ENCODE peak calls at places on chromosomes 3 and 15, in eight cellular contexts. Y is transverse colon, F is breast epithelium, H is stomach, S is fibroblast of lung, B is PC-9, W is tibial artery, K is MM.1S. P is an unnamed sample.
A peak's percentile ranks its signal among the peaks of the same experiment; 100 is the strongest.

GRCh38 chr3:124201786-124202185 is 209.9 kb upstream of the ROPN1 start:
- DNase-seq in H (no peak), K (no peak), F (no peak), B (no peak), W (no peak), S (no peak), Y (peak; percentile 10), P (no peak)

GRCh38 chr15:63915888-63916731 is 82.4 kb upstream of the HERC1 start:
- DNase-seq in B (no peak), H (no peak), K (no peak), S (peak; percentile 45), W (no peak), Y (no peak), F (no peak), P (no peak)

GRCh38 chr15:90362936-90363212 is 10.8 kb downstream of the ZNF774 start:
- DNase-seq in H (no peak), B (peak; percentile 71), F (no peak), Y (no peak), W (peak; percentile 42), S (peak; percentile 90), K (no peak), P (peak; percentile 52)

GRCh38 chr3:172298247-172298646 is 150.0 kb downstream of the GHSR start:
- DNase-seq in F (no peak), S (no peak), W (no peak), H (no peak), B (no peak), Y (no peak), K (no peak), P (no peak)

GRCh38 chr15:64800476-64800875 is 25.0 kb downstream of the PIF1 start:
- DNase-seq in F (no peak), Y (no peak), S (no peak), H (no peak), B (no peak), K (no peak), W (no peak), P (no peak)

GRCh38 chr3:86245360-86245759 is 745.6 kb downstream of the VGLL3 start:
- DNase-seq in W (no peak), Y (no peak), S (peak; percentile 19), B (no peak), F (no peak), K (peak; percentile 27), H (no peak), P (no peak)

GRCh38 chr3:161266731-161267150 is 45.6 kb downstream of the NMD3 start:
- DNase-seq in W (no peak), H (no peak), F (no peak), S (peak; percentile 76), B (peak; percentile 74), K (no peak), Y (no peak), P (peak; percentile 74)

GRCh38 chr3:38689774-38690173 is 40.3 kb upstream of the SCN5A start:
- DNase-seq in K (no peak), F (no peak), W (no peak), Y (no peak), H (no peak), S (peak; percentile 12), B (no peak), P (no peak)

GRCh38 chr3:138971766-138972320 is 24.8 kb downstream of the FOXL2NB start:
- DNase-seq in F (no peak), S (no peak), W (no peak), H (no peak), K (no peak), Y (no peak), B (no peak), P (no peak)

GRCh38 chr3:183275418-183275817 is 22.4 kb downstream of the B3GNT5 start:
- DNase-seq in F (no peak), W (no peak), H (no peak), S (peak; percentile 96), B (peak; percentile 82), Y (no peak), K (peak; percentile 41), P (no peak)

GRCh38 chr3:81468385-81468784 is 293.1 kb downstream of the GBE1 start:
- DNase-seq in B (no peak), K (no peak), H (no peak), S (no peak), F (no peak), W (no peak), Y (peak; percentile 34), P (no peak)

GRCh38 chr3:128488636-128488994 is 4.4 kb downstream of the GATA2 start:
- DNase-seq in B (no peak), K (no peak), W (no peak), Y (no peak), S (no peak), H (no peak), F (no peak), P (no peak)

GRCh38 chr3:17258823-17259436 is 374.2 kb downstream of the PLCL2 start:
- DNase-seq in F (no peak), Y (no peak), K (peak; percentile 58), W (no peak), H (no peak), S (peak; percentile 55), B (no peak), P (no peak)

GRCh38 chr3:176521531-176522175 is 675.6 kb downstream of the TBL1XR1 start:
- DNase-seq in S (peak; percentile 9), H (no peak), F (no peak), K (no peak), Y (no peak), W (no peak), B (no peak), P (peak; percentile 31)

GRCh38 chr3:135337176-135337575 is 542.1 kb downstream of the EPHB1 start:
- DNase-seq in H (no peak), Y (no peak), F (no peak), S (no peak), W (no peak), B (no peak), K (no peak), P (no peak)

GRCh38 chr3:72086712-72087093 is 301.8 kb upstream of the PROK2 start:
- DNase-seq in S (no peak), W (no peak), K (no peak), H (no peak), Y (no peak), F (no peak), B (no peak), P (no peak)

GRCh38 chr3:123286308-123287023 is 84.7 kb downstream of the SEC22A start:
- DNase-seq in S (peak; percentile 71), H (no peak), Y (peak; percentile 21), K (peak; percentile 53), B (peak; percentile 55), F (no peak), W (no peak), P (no peak)

DNA sequence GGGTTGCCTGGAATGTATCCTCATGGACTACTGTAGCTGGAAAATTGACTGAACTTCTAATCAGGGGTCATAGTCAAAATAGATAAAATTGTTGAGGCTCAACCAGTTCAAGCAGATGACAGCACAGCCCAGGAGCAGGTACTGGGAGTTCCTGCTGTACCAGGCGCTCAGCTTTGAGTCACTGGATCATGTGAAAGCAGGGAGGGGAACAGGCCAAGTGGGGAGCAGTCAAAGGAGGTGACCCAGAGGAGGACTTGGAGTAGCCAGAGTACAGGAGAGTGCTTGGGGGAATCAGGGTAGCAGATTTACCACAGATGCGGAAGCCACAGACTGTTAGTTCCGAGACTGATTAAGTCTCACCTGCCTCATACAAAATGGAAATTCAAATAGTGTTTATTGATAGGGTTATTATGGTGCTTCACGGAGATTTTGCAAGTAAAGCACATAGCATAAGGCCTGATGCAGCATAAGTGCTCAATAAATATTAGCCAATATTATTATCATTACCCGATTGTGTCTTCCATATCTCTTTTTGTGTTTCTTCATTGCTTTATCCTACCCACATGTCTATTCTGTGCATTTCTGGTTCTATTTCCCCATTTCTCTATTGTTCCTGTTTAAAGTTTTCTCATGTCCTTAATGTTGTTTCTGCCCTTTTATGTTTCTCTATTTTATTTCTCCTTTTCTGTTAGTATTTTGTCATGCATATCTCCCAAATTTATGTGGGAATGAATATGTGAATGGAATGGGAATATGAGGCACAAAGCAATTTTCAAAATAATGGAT is 369.2 kb upstream of the MCTP2 start:
- DNase-seq in S (no peak), Y (peak; percentile 11), K (no peak), W (peak; percentile 29), H (no peak), B (no peak), F (no peak), P (no peak)
- H3K4me3 ChIP-seq in S (no peak overlapping the region), Y (no peak overlapping the region), K (no peak overlapping the region), W (no peak overlapping the region), H (no peak overlapping the region), B (no peak overlapping the region), F (no peak overlapping the region), P (no peak overlapping the region)

GRCh38 chr3:193788189-193788946 is 195.4 kb downstream of the OPA1 start:
- DNase-seq in S (peak; percentile 69), W (peak; percentile 52), K (peak; percentile 77), F (no peak), B (no peak), Y (peak; percentile 54), H (peak; percentile 65), P (no peak)
- TF ChIP-seq CTCF in S (peak; percentile 74), W (peak; percentile 71), K (peak; percentile 94), F (peak; percentile 64), B (peak; percentile 43), Y (peak; percentile 84), H (no peak), P (peak; percentile 75)

GRCh38 chr15:67571643-67572415 is 29.3 kb downstream of the MAP2K5 start:
- DNase-seq in K (no peak), W (no peak), S (no peak), F (no peak), B (no peak), H (no peak), Y (peak; percentile 55), P (no peak)

GRCh38 chr15:67564590-67565345 is 22.3 kb downstream of the MAP2K5 start:
- DNase-seq in H (no peak), W (no peak), F (no peak), B (no peak), S (no peak), Y (no peak), K (peak; percentile 34), P (no peak)

GRCh38 chr15:67570875-67571642 is 28.6 kb downstream of the MAP2K5 start:
- DNase-seq in K (no peak), Y (no peak), S (no peak), B (no peak), H (no peak), W (no peak), F (no peak), P (no peak)

GRCh38 chr15:67573194-67573593 is 30.7 kb downstream of the MAP2K5 start:
- DNase-seq in H (no peak), S (no peak), W (no peak), K (no peak), F (no peak), Y (no peak), B (no peak), P (no peak)

GRCh38 chr15:67569668-67570067 is 27.2 kb downstream of the MAP2K5 start:
- DNase-seq in K (no peak), W (no peak), S (no peak), H (no peak), F (no peak), B (no peak), Y (no peak), P (no peak)
- H3K27me3 ChIP-seq in K (no peaks in the 10 kb centered on the region), W (no peaks in the 10 kb centered on the region), S (no peaks in the 10 kb centered on the region), H (no peaks in the 10 kb centered on the region), F (no peaks in the 10 kb centered on the region), B (no peaks in the 10 kb centered on the region), Y (no peaks in the 10 kb centered on the region), P (no peaks in the 10 kb centered on the region)

DNA sequence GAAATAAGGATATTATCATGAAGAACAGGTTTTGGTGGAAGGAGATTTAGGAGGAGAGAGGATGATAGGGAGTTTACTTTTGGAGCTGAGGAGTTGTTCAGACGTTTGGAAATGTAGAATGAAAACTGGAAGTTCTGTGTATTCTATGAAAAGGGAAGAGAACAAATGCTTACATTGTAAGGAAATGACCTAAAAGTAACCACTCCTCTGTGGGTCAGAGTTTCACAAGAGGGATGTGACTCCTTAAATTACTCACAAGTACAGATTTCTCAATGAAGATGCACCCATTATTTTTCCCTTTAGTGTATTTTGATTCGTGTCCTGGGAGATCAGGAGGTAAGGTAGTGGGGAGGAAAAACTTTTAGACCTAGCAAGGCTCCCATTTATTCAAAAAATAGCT is 4.0 kb downstream of the RNF13 start:
- DNase-seq in Y (no peak), B (no peak), W (no peak), H (no peak), K (no peak), F (no peak), S (peak; percentile 83), P (no peak)
- H3K4me3 ChIP-seq in Y (no peak overlapping the region), B (no peak overlapping the region), W (no peak overlapping the region), H (no peak overlapping the region), K (no peak overlapping the region), F (no peak overlapping the region), S (no peak overlapping the region), P (no peak overlapping the region)